ENCODE peak calls at places on chromosomes 6 and 20, in six cellular contexts. T, L, G, P, F and D are unnamed samples.

GRCh38 chr6:35081426-35081851 is 59.7 kb downstream of the TCP11 start:
- DNase-seq in F (no peak), L (no peak), G (no peak), T (no peak), P (no peak), D (no peak)

GRCh38 chr6:31465185-31465536 is 32.8 kb upstream of the MICB start:
- DNase-seq in L (no peak), G (no peak), P (no peak), T (no peak), F (no peak), D (no peak)

GRCh38 chr6:34657037-34657306 is 39.6 kb downstream of the ILRUN start:
- DNase-seq in P (no peak), T (no peak), F (no peak), G (no peak), L (no peak), D (no peak)

GRCh38 chr6:47633141-47633540 is 65.2 kb upstream of the ADGRF4 start:
- DNase-seq in L (no peak), F (no peak), P (no peak), T (no peak), G (no peak), D (no peak)

GRCh38 chr20:18543932-18544331 is 23.3 kb upstream of the SMIM26 start:
- DNase-seq in F (peak; percentile 98), P (no peak), T (no peak), L (no peak), G (no peak), D (no peak)

GRCh38 chr20:58810116-58810878 is 40.4 kb downstream of the GNAS-AS1 start:
- DNase-seq in L (no peak), G (no peak), F (no peak), T (no peak), P (no peak), D (no peak)

GRCh38 chr6:10862361-10862760 is 19.5 kb downstream of the GCM2 start:
- DNase-seq in T (no peak), L (no peak), G (no peak), P (no peak), F (no peak), D (no peak)

GRCh38 chr6:10655508-10656055 is 38.8 kb downstream of the C6orf52 start:
- DNase-seq in L (peak; percentile 20), F (no peak), G (no peak), T (no peak), P (no peak), D (no peak)

GRCh38 chr20:1802385-1803215 is 92.6 kb upstream of the SIRPA start:
- DNase-seq in P (no peak), L (peak; percentile 57), T (peak; percentile 65), G (peak; percentile 89), F (peak; percentile 27), D (no peak)

GRCh38 chr20:44839481-44839880 is 29.1 kb upstream of the RIMS4 start:
- DNase-seq in G (no peak), P (no peak), T (no peak), L (no peak), F (no peak), D (no peak)

GRCh38 chr6:5204340-5204739 is 56.4 kb downstream of the LYRM4 start:
- DNase-seq in G (no peak), T (no peak), L (no peak), P (no peak), F (no peak), D (no peak)

GRCh38 chr6:121055572-121056163 is 278.6 kb downstream of the TBC1D32 start:
- DNase-seq in G (no peak), F (peak; percentile 22), T (peak; percentile 53), L (no peak), P (no peak), D (peak; percentile 3)

GRCh38 chr6:134936927-134937326 is 13.0 kb downstream of the ALDH8A1 start:
- DNase-seq in G (no peak), P (no peak), F (no peak), T (no peak), L (no peak), D (no peak)

GRCh38 chr20:50798650-50799049 is 3.8 kb downstream of the BCAS4 start:
- DNase-seq in P (no peak), T (no peak), L (no peak), G (no peak), F (no peak), D (no peak)

GRCh38 chr6:9225441-9225871 is 790.1 kb upstream of the SLC35B3 start:
- DNase-seq in P (no peak), F (no peak), T (no peak), L (no peak), G (no peak), D (no peak)

GRCh38 chr6:3850451-3851203 is 1.5 kb downstream of the FAM50B start:
- DNase-seq in L (peak; percentile 66), T (no peak), P (no peak), F (no peak), G (peak; percentile 58), D (no peak)

GRCh38 chr6:112480551-112480950 is 133.4 kb downstream of the RFPL4B start:
- DNase-seq in T (no peak), P (no peak), F (no peak), L (no peak), G (no peak), D (no peak)

GRCh38 chr20:47686545-47686944 is 98.7 kb downstream of the SULF2 start:
- DNase-seq in T (no peak), G (no peak), P (no peak), L (no peak), F (no peak), D (no peak)

GRCh38 chr6:116088946-116089345 is 11.7 kb upstream of the NT5DC1 start:
- DNase-seq in L (no peak), P (no peak), F (no peak), G (no peak), T (no peak), D (no peak)

GRCh38 chr6:3701631-3702030 is 49.9 kb downstream of the PXDC1 start:
- DNase-seq in P (no peak), F (no peak), L (no peak), T (no peak), G (no peak), D (no peak)

GRCh38 chr20:433300-433975 is 25.3 kb downstream of the RBCK1 start:
- DNase-seq in G (no peak), P (no peak), T (no peak), L (peak; percentile 77), F (no peak), D (no peak)

GRCh38 chr20:25176184-25176583 is 19.3 kb upstream of the ENTPD6 start:
- DNase-seq in L (no peak), F (no peak), G (no peak), T (no peak), P (no peak), D (no peak)